ENCODE peak calls at places on chromosomes 13 and 19, in seven cellular contexts. T is mesenchymal stem cell, K is H9, U is neuronal stem cell, W is H1, F is mesendoderm, P is trophoblast cell. S is an unnamed sample.

GRCh38 chr19:51480590-51480989 is 2.3 kb downstream of the CEACAM18 start:
- DNase-seq in T (no peak), K (peak; percentile 38), U (no peak), W (no peak), F (peak; percentile 14), P (no peak), S (no peak)

GRCh38 chr19:36051236-36051635 is 2.8 kb downstream of the THAP8 start:
- DNase-seq in T (no peak), K (peak; percentile 85), U (no peak), W (peak; percentile 66), F (peak; percentile 89), P (no peak), S (no peak)

GRCh38 chr13:99990045-99990977 is 8.7 kb downstream of the ZIC2 start:
- DNase-seq in T (no peak), K (peak; percentile 74), U (peak; percentile 30), W (peak; percentile 81), F (peak; percentile 88), P (no peak), S (no peak)

GRCh38 chr19:43534811-43535761 is 2.1 kb downstream of the ZNF575 start:
- DNase-seq in T (peak; percentile 74), K (peak; percentile 92), U (peak; percentile 54), W (peak; percentile 89), F (peak; percentile 93), P (peak; percentile 27), S (peak; percentile 61)

GRCh38 chr13:95644611-95645052 is at the start of gene DZIP1:
- DNase-seq in T (peak; percentile 90), K (peak; percentile 96), U (peak; percentile 78), W (no peak), F (peak; percentile 97), P (peak; percentile 53), S (peak; percentile 83)

GRCh38 chr13:21322304-21322965 is 136.7 kb downstream of the ZDHHC20 start:
- DNase-seq in T (no peak), K (no peak), U (no peak), W (no peak), F (no peak), P (no peak), S (no peak)

GRCh38 chr19:52336976-52337375 is 933 bp downstream of the ZNF610 start:
- DNase-seq in T (peak; percentile 33), K (no peak), U (no peak), W (no peak), F (peak; percentile 39), P (no peak), S (peak; percentile 27)

GRCh38 chr19:35816262-35816661 is 3.6 kb upstream of the PRODH2 start:
- DNase-seq in T (no peak), K (peak; percentile 67), U (no peak), W (no peak), F (no peak), P (no peak), S (no peak)

GRCh38 chr19:6516659-6517291 is 14.1 kb upstream of the TNFSF9 start:
- DNase-seq in T (peak; percentile 83), K (peak; percentile 93), U (peak; percentile 87), W (peak; percentile 98), F (peak; percentile 93), P (peak; percentile 88), S (peak; percentile 62)

GRCh38 chr19:522726-523125 is 8.8 kb upstream of the CDC34 start:
- DNase-seq in T (no peak), K (no peak), U (no peak), W (no peak), F (no peak), P (no peak), S (no peak)
- H3K23ac ChIP-seq in T (no peak overlapping the region), K (no peak overlapping the region), U (no peak overlapping the region), W (no peak overlapping the region), F (no peak overlapping the region), P (no peak overlapping the region), S (no peak overlapping the region)

GRCh38 chr13:54091884-54092283 is 1063.3 kb downstream of the OLFM4 start:
- DNase-seq in T (no peak), K (no peak), U (no peak), W (no peak), F (no peak), P (no peak), S (no peak)
- H3K23ac ChIP-seq in T (no peak overlapping the region), K (no peak overlapping the region), U (no peak overlapping the region), W (no peak overlapping the region), F (no peak overlapping the region), P (no peak overlapping the region), S (no peak overlapping the region)

DNA sequence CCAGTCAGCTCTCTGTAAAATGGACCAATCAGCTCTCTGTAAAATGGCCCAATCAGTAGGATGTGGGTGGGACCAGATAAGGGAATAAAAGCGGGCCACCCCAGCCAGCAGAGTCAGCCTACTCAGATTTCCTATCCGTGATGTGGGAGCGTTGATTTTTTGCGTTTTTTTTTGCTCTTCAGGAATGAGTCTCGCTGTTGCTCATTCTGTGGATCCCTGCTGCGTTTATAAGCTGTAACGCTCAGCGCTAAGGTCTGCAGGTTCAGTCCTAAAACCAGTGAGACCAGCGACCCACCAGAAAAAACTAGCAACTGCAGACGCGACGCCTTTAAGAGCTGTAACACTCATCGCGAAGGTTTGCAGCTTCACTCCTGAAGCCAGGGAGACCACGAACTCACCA is 435.7 kb downstream of the SLITRK6 start:
- DNase-seq in T (no peak), K (no peak), U (no peak), W (no peak), F (no peak), P (no peak), S (no peak)
- H3K23ac ChIP-seq in T (no peak overlapping the region), K (no peak overlapping the region), U (no peak overlapping the region), W (no peak overlapping the region), F (no peak overlapping the region), P (no peak overlapping the region), S (no peak overlapping the region)

GRCh38 chr19:28932446-28932845 is 280.5 kb downstream of the UQCRFS1 start:
- DNase-seq in T (no peak), K (no peak), U (no peak), W (no peak), F (no peak), P (no peak), S (no peak)
- H3K23ac ChIP-seq in T (no peak overlapping the region), K (no peak overlapping the region), U (no peak overlapping the region), W (no peak overlapping the region), F (no peak overlapping the region), P (no peak overlapping the region), S (no peak overlapping the region)

GRCh38 chr19:42515241-42515832 is 12.9 kb downstream of the CEACAM1 start:
- DNase-seq in T (no peak), K (no peak), U (no peak), W (peak; percentile 6), F (no peak), P (peak; percentile 90), S (no peak)
- H3K23ac ChIP-seq in T (no peak overlapping the region), K (no peak overlapping the region), U (no peak overlapping the region), W (no peak overlapping the region), F (no peak overlapping the region), P (no peak overlapping the region), S (no peak overlapping the region)

GRCh38 chr13:105630411-105630810 is 905.1 kb downstream of the EFNB2 start:
- DNase-seq in T (no peak), K (no peak), U (no peak), W (no peak), F (no peak), P (no peak), S (no peak)

DNA sequence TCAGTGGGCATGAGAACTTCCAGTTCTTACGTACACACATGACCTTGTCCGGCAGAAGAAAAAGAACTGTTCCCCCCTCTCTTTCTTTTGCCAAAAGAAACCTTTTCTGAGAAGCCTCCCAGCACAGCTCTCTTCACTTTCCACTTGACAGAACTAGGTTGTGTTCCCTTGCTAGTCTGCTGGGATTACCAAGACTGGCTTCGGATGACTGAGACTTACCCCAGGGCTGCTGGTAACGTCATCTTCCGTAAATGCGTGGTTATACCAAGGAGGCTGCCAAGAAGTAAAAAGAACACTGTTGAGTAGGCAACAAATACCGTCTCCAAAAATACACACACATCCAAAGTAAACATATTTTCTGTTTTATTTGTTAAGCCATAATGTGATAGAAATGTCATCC is 908.2 kb downstream of the EFNB2 start:
- DNase-seq in T (no peak), K (no peak), U (no peak), W (no peak), F (no peak), P (no peak), S (no peak)
- H3K23ac ChIP-seq in T (no peak overlapping the region), K (no peak overlapping the region), U (no peak overlapping the region), W (no peak overlapping the region), F (no peak overlapping the region), P (no peak overlapping the region), S (no peak overlapping the region)